ENCODE peak calls at places on chromosomes 7 and 10, in six cellular contexts. One of them, this sample, is unnamed.

GRCh38 chr10:27601937-27602538 is 97.9 kb downstream of the RAB18 start:
- DNase-seq in PC-3: no peak
- DNase-seq in keratinocyte: no peak
- DNase-seq in lower lobe of right lung: no peak
- DNase-seq in cardiac fibroblast: no peak
- DNase-seq in adrenal gland: no peak
- DNase-seq in this sample: no peak

GRCh38 chr10:53108317-53108934 is 335.8 kb upstream of the MBL2 start:
- DNase-seq in PC-3: peak
- DNase-seq in keratinocyte: no peak
- DNase-seq in lower lobe of right lung: no peak
- DNase-seq in cardiac fibroblast: no peak
- DNase-seq in adrenal gland: no peak
- DNase-seq in this sample: no peak

GRCh38 chr10:13882112-13882711 is 295.4 kb downstream of the PRPF18 start:
- DNase-seq in PC-3: peak
- DNase-seq in keratinocyte: peak
- DNase-seq in lower lobe of right lung: peak
- DNase-seq in cardiac fibroblast: peak
- DNase-seq in adrenal gland: peak
- DNase-seq in this sample: peak

GRCh38 chr10:34479520-34480179 is 335.4 kb downstream of the PARD3 start:
- DNase-seq in PC-3: no peak
- DNase-seq in keratinocyte: no peak
- DNase-seq in lower lobe of right lung: no peak
- DNase-seq in cardiac fibroblast: no peak
- DNase-seq in adrenal gland: no peak
- DNase-seq in this sample: no peak

GRCh38 chr7:130486114-130486962 is 5.5 kb upstream of the MEST start:
- DNase-seq in PC-3: peak
- DNase-seq in keratinocyte: peak
- DNase-seq in lower lobe of right lung: peak
- DNase-seq in cardiac fibroblast: peak
- DNase-seq in adrenal gland: peak
- DNase-seq in this sample: no peak

GRCh38 chr10:88466786-88467185 is 116.3 kb downstream of the RNLS start:
- DNase-seq in PC-3: no peak
- DNase-seq in keratinocyte: no peak
- DNase-seq in lower lobe of right lung: no peak
- DNase-seq in cardiac fibroblast: no peak
- DNase-seq in adrenal gland: no peak
- DNase-seq in this sample: no peak

GRCh38 chr10:63765126-63765525 is 243.9 kb downstream of the REEP3 start:
- DNase-seq in PC-3: peak
- DNase-seq in keratinocyte: peak
- DNase-seq in lower lobe of right lung: no peak
- DNase-seq in cardiac fibroblast: peak
- DNase-seq in adrenal gland: no peak
- DNase-seq in this sample: no peak

GRCh38 chr10:49633327-49634045 is 19.6 kb downstream of the CHAT start:
- DNase-seq in PC-3: no peak
- DNase-seq in keratinocyte: no peak
- DNase-seq in lower lobe of right lung: peak
- DNase-seq in cardiac fibroblast: no peak
- DNase-seq in adrenal gland: no peak
- DNase-seq in this sample: no peak

GRCh38 chr7:140033036-140033435 is 29.7 kb downstream of the PARP12 start:
- DNase-seq in PC-3: peak
- DNase-seq in keratinocyte: peak
- DNase-seq in lower lobe of right lung: no peak
- DNase-seq in cardiac fibroblast: peak
- DNase-seq in adrenal gland: no peak
- DNase-seq in this sample: no peak

GRCh38 chr7:149879271-149879711 is 5.5 kb downstream of the ATP6V0E2 start:
- DNase-seq in PC-3: no peak
- DNase-seq in keratinocyte: no peak
- DNase-seq in lower lobe of right lung: no peak
- DNase-seq in cardiac fibroblast: no peak
- DNase-seq in adrenal gland: no peak
- DNase-seq in this sample: no peak

GRCh38 chr10:44982496-44982895 is 3.9 kb upstream of the DEPP1 start:
- DNase-seq in PC-3: no peak
- DNase-seq in keratinocyte: no peak
- DNase-seq in lower lobe of right lung: peak
- DNase-seq in cardiac fibroblast: no peak
- DNase-seq in adrenal gland: peak
- DNase-seq in this sample: no peak

GRCh38 chr10:44980309-44981171 is 1.9 kb upstream of the DEPP1 start:
- DNase-seq in PC-3: no peak
- DNase-seq in keratinocyte: no peak
- DNase-seq in lower lobe of right lung: no peak
- DNase-seq in cardiac fibroblast: no peak
- DNase-seq in adrenal gland: no peak
- DNase-seq in this sample: no peak

GRCh38 chr10:44982114-44982460 is 3.5 kb upstream of the DEPP1 start:
- DNase-seq in PC-3: peak
- DNase-seq in keratinocyte: no peak
- DNase-seq in lower lobe of right lung: peak
- DNase-seq in cardiac fibroblast: peak
- DNase-seq in adrenal gland: no peak
- DNase-seq in this sample: no peak

GRCh38 chr10:44983066-44983894 is 4.7 kb upstream of the DEPP1 start:
- DNase-seq in PC-3: no peak
- DNase-seq in keratinocyte: no peak
- DNase-seq in lower lobe of right lung: no peak
- DNase-seq in cardiac fibroblast: no peak
- DNase-seq in adrenal gland: peak
- DNase-seq in this sample: no peak

DNA sequence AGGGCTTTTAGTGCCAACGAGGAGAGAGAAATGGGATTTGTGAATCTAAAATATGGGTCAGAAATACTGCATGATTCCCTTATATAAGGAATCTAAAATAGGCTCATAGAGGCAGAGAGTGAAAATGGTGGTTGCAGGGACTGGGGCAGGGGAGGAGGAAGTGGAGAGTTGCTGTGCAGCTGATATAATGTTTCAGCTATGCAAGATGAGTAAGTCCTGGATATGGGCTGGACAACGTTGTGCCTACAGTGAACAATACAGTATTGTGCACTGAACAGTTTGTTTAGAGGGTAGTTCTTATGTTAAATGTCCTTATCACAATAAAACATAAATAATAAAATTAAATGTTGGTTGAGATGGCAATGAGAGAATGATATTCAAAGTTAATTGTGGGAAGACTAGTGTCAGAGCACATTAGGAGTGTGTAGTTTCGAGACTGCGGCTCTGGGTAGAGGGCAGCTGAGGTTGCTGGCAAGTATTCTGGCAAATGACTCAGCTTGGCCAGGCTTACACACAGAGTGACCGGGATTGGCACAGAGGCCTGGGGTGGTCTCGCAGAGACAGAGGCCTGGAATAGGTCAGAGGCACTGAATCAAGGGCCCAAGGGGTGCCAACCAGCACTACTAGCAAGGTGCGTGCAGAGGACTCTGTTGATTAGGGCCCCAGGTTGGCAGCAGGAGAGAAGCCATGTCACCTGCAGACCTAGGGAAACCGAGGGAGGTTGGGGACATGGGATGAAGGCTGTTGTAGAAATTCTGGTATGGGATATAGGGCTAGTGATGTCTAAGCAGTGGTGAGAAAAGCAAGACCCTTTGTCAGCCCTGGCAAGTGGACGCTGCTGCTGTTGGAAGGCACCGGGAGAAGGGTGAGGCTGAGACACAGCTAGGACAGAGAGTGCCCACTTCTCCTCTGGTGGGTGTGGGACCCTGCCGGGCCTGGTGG is 2.8 kb upstream of the DEPP1 start:
- DNase-seq in PC-3: peak
- DNase-seq in keratinocyte: no peak
- DNase-seq in lower lobe of right lung: peak
- DNase-seq in cardiac fibroblast: peak
- DNase-seq in adrenal gland: peak
- DNase-seq in this sample: peak
- H3K4me3 ChIP-seq in PC-3: peak
- H3K4me3 ChIP-seq in keratinocyte: peak
- H3K4me3 ChIP-seq in lower lobe of right lung: no peak
- H3K4me3 ChIP-seq in cardiac fibroblast: no peak
- H3K4me3 ChIP-seq in adrenal gland: no peak
- H3K4me3 ChIP-seq in this sample: no peak

DNA sequence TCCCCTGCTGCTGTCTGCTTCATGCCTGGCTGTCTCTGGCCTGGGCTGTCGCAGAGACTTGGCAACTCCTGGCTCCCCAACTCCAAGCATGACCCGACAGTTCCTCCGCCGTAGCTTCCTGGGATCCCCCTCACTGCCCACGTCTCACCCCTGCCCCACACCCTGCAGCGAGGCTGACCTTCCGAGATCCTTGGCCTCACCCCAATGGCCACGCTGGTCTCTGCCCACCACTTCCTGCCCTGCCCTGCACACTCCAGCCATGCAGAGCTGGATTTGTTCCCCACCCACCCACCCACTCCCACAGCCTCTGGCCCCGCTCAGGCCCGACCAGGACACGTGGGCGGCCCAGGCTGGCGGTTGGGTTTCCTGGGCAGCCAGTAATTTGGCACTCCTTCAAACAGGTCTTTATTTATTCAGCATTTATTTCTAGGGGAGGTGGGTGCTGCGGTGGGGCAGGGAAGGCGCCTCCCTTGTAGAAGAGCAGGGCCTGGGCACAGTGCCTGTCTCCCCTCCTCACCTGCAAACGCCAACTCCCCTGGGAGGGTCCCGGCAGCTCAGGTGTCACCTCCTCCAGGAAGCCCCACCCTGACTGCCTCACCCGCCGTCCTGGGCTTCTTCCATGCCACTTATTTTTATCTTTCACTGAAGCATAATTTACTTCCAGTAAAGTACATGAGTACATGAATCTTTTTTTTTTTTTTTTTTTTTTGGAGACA is 25.5 kb downstream of the GTF2IRD1 start:
- DNase-seq in PC-3: peak
- DNase-seq in keratinocyte: no peak
- DNase-seq in lower lobe of right lung: peak
- DNase-seq in cardiac fibroblast: no peak
- DNase-seq in adrenal gland: peak
- DNase-seq in this sample: no peak
- H3K4me3 ChIP-seq in PC-3: no peak
- H3K4me3 ChIP-seq in keratinocyte: no peak
- H3K4me3 ChIP-seq in lower lobe of right lung: peak
- H3K4me3 ChIP-seq in cardiac fibroblast: no peak
- H3K4me3 ChIP-seq in adrenal gland: no peak
- H3K4me3 ChIP-seq in this sample: no peak

GRCh38 chr7:116829493-116829892 is 32.9 kb upstream of the CAPZA2 start:
- DNase-seq in PC-3: no peak
- DNase-seq in keratinocyte: no peak
- DNase-seq in lower lobe of right lung: no peak
- DNase-seq in cardiac fibroblast: no peak
- DNase-seq in adrenal gland: no peak
- DNase-seq in this sample: no peak
- H3K4me3 ChIP-seq in PC-3: no peak
- H3K4me3 ChIP-seq in keratinocyte: no peak
- H3K4me3 ChIP-seq in lower lobe of right lung: no peak
- H3K4me3 ChIP-seq in cardiac fibroblast: no peak
- H3K4me3 ChIP-seq in adrenal gland: no peak
- H3K4me3 ChIP-seq in this sample: no peak

GRCh38 chr7:131595699-131596098 is 39.3 kb upstream of the PODXL start:
- DNase-seq in PC-3: no peak
- DNase-seq in keratinocyte: no peak
- DNase-seq in lower lobe of right lung: no peak
- DNase-seq in cardiac fibroblast: no peak
- DNase-seq in adrenal gland: no peak
- DNase-seq in this sample: no peak
- H3K4me3 ChIP-seq in PC-3: no peak
- H3K4me3 ChIP-seq in keratinocyte: no peak
- H3K4me3 ChIP-seq in lower lobe of right lung: no peak
- H3K4me3 ChIP-seq in cardiac fibroblast: no peak
- H3K4me3 ChIP-seq in adrenal gland: no peak
- H3K4me3 ChIP-seq in this sample: no peak

GRCh38 chr7:96710544-96710943 is 898 bp upstream of the SEM1 start:
- DNase-seq in PC-3: no peak
- DNase-seq in keratinocyte: no peak
- DNase-seq in lower lobe of right lung: no peak
- DNase-seq in cardiac fibroblast: no peak
- DNase-seq in adrenal gland: no peak
- DNase-seq in this sample: no peak
- H3K4me3 ChIP-seq in PC-3: no peak
- H3K4me3 ChIP-seq in keratinocyte: peak
- H3K4me3 ChIP-seq in lower lobe of right lung: no peak
- H3K4me3 ChIP-seq in cardiac fibroblast: no peak
- H3K4me3 ChIP-seq in adrenal gland: no peak
- H3K4me3 ChIP-seq in this sample: no peak

DNA sequence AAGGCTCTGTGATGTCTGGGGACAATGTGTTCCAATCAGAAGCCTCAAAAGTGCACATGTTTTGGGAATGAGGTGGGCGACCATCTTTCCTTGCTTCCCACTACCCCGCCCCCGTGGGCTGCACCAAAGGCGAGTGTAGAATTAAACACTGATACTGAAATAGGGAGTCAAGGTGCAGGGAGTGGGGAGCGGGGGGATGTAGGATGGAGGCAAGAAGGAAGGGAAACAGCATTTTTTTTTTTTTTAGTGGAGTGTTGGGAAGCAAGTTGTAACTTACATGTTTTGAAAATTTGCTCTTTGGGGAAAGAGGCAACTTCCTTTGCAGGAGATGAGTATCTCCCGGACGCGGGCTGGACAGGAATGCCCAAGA is 484 bp upstream of the DLX5 start:
- DNase-seq in PC-3: no peak
- DNase-seq in keratinocyte: no peak
- DNase-seq in lower lobe of right lung: no peak
- DNase-seq in cardiac fibroblast: no peak
- DNase-seq in adrenal gland: no peak
- DNase-seq in this sample: no peak
- H3K4me3 ChIP-seq in PC-3: peak
- H3K4me3 ChIP-seq in keratinocyte: peak
- H3K4me3 ChIP-seq in lower lobe of right lung: no peak
- H3K4me3 ChIP-seq in cardiac fibroblast: no peak
- H3K4me3 ChIP-seq in adrenal gland: no peak
- H3K4me3 ChIP-seq in this sample: no peak

DNA sequence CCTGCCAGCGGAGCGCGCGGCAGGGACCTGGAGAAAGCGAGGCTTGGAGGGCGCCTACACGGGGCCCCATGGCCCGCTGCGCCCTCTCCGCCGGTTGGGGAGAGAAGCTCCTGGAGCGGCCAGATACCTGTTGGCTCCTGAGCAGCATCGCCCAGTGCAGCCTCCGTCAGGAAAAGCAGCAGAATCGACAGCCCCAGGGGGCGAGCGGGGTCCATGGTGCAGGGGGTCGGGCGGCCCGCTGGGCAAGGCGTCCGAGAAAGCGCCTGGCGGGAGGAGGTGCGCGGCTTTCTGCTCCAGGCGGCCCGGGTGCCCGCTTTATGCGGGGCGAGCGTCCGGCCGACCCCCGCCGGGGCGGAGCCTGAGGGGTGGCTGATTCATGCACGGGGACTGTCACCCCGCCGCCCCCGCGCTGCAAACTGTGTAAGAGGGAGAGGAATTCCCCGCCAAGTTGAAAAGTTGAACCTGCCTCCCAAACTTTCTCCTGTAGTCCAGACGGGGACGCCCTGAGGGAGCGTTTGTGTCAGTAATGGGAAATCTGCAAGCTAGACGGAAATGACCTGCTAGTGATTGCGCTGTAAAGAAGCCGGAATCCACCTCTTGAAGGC is at the start of gene TFPI2:
- DNase-seq in PC-3: peak
- DNase-seq in keratinocyte: no peak
- DNase-seq in lower lobe of right lung: peak
- DNase-seq in cardiac fibroblast: peak
- DNase-seq in adrenal gland: peak
- DNase-seq in this sample: peak
- H3K4me3 ChIP-seq in PC-3: peak
- H3K4me3 ChIP-seq in keratinocyte: peak
- H3K4me3 ChIP-seq in lower lobe of right lung: peak
- H3K4me3 ChIP-seq in cardiac fibroblast: peak
- H3K4me3 ChIP-seq in adrenal gland: no peak
- H3K4me3 ChIP-seq in this sample: peak